ENCODE peak calls at places on chromosomes 11 and 22, in four cellular contexts. M is uterus, E is adrenal gland, S is cardiac muscle cell. Z is an unnamed sample.

GRCh38 chr11:33723238-33723881 is 12.9 kb downstream of the CD59 start:
- DNase-seq in E (peak; percentile 72), S (no peak), M (no peak), Z (no peak)

GRCh38 chr11:47325271-47326041 is 27.0 kb downstream of the MYBPC3 start:
- DNase-seq in E (peak; percentile 66), M (no peak), S (no peak), Z (no peak)

GRCh38 chr11:61728940-61729219 is 23.6 kb upstream of the MYRF start:
- DNase-seq in S (no peak), E (no peak), M (no peak), Z (peak; percentile 58)

GRCh38 chr22:38176170-38176741 is 5.4 kb downstream of the PLA2G6 start:
- DNase-seq in E (peak; percentile 82), M (peak; percentile 77), S (no peak), Z (peak; percentile 46)

GRCh38 chr11:118696673-118697226 is 17.3 kb upstream of the TREH start:
- DNase-seq in E (no peak), M (no peak), S (no peak), Z (no peak)

GRCh38 chr22:21451545-21452520 is 15.4 kb upstream of the TMEM191C start:
- DNase-seq in M (peak; percentile 8), S (no peak), E (no peak), Z (no peak)

GRCh38 chr22:32080904-32081303 is 37.8 kb downstream of the SLC5A1 start:
- DNase-seq in E (peak; percentile 46), S (peak; percentile 63), M (no peak), Z (no peak)

GRCh38 chr22:47277511-47277910 is 515.1 kb downstream of the TBC1D22A start:
- DNase-seq in S (no peak), E (no peak), M (no peak), Z (no peak)

GRCh38 chr11:34610324-34611041 is 10.4 kb upstream of the EHF start:
- DNase-seq in E (no peak), M (no peak), S (no peak), Z (no peak)

GRCh38 chr11:119019996-119020395 is 1.4 kb downstream of the TRAPPC4 start:
- DNase-seq in S (no peak), M (no peak), E (no peak), Z (no peak)

GRCh38 chr11:23509023-23509422 is 648.7 kb upstream of the CCDC179 start:
- DNase-seq in E (no peak), S (no peak), M (no peak), Z (no peak)

GRCh38 chr11:118895093-118896039 is 11.7 kb downstream of the CXCR5 start:
- DNase-seq in S (no peak), M (no peak), E (no peak), Z (no peak)

GRCh38 chr22:33529424-33530113 is 390.7 kb downstream of the LARGE1 start:
- DNase-seq in E (peak; percentile 81), M (peak; percentile 44), S (no peak), Z (no peak)

GRCh38 chr11:95791385-95792033 is 1.2 kb downstream of the CEP57 start:
- DNase-seq in E (no peak), S (no peak), M (no peak), Z (no peak)

GRCh38 chr11:86453290-86454030 is 78.8 kb downstream of the CCDC81 start:
- DNase-seq in M (no peak), E (no peak), S (no peak), Z (no peak)

GRCh38 chr11:27646051-27646818 is 54.0 kb downstream of the BDNF start:
- DNase-seq in E (no peak), S (no peak), M (no peak), Z (no peak)

GRCh38 chr11:126109941-126110731 is 47.5 kb upstream of the CDON start:
- DNase-seq in E (peak; percentile 88), S (no peak), M (no peak), Z (no peak)

GRCh38 chr22:32905400-32905799 is 103.9 kb downstream of the TIMP3 start:
- DNase-seq in S (peak; percentile 62), M (no peak), E (peak; percentile 17), Z (no peak)

GRCh38 chr11:23320131-23320530 is 459.9 kb upstream of the CCDC179 start:
- DNase-seq in S (no peak), M (no peak), E (no peak), Z (no peak)

GRCh38 chr11:113148076-113148475 is 166.3 kb upstream of the TTC12 start:
- DNase-seq in M (no peak), E (no peak), S (no peak), Z (no peak)

GRCh38 chr22:42437488-42438292 is 5.5 kb upstream of the NFAM1 start:
- DNase-seq in E (peak; percentile 73), S (peak; percentile 80), M (peak; percentile 70), Z (peak; percentile 82)

GRCh38 chr11:23205156-23205871 is 345.0 kb upstream of the CCDC179 start:
- DNase-seq in E (no peak), M (no peak), S (no peak), Z (no peak)

GRCh38 chr22:49090853-49091135 is 736.9 kb downstream of the BRD1 start:
- DNase-seq in M (no peak), S (no peak), E (no peak), Z (no peak)

GRCh38 chr22:18970180-18970947 is 34.3 kb upstream of the PRODH start:
- DNase-seq in S (peak; percentile 62), M (no peak), E (peak; percentile 31), Z (no peak)

GRCh38 chr11:84437129-84438123 is 1151.3 kb upstream of the CCDC90B start:
- DNase-seq in S (peak; percentile 53), E (peak; percentile 7), M (no peak), Z (no peak)

GRCh38 chr11:94194712-94195111 is 66.1 kb downstream of the PANX1 start:
- DNase-seq in E (no peak), S (no peak), M (no peak), Z (no peak)

GRCh38 chr11:68215087-68215445 is 2.0 kb upstream of the KMT5B start:
- DNase-seq in S (no peak), M (no peak), E (no peak), Z (no peak)

GRCh38 chr22:31079095-31079642 is 1.9 kb upstream of the SMTN start:
- DNase-seq in S (no peak), E (no peak), M (peak; percentile 32), Z (no peak)

GRCh38 chr11:3359092-3359824 is 19.7 kb downstream of the ZNF195 start:
- DNase-seq in E (no peak), S (no peak), M (no peak), Z (no peak)

GRCh38 chr22:46906326-46907045 is 144.0 kb downstream of the TBC1D22A start:
- DNase-seq in E (no peak), S (no peak), M (no peak), Z (no peak)

GRCh38 chr11:65180877-65181568 is 705 bp upstream of the CAPN1 start:
- DNase-seq in S (peak; percentile 90), M (peak; percentile 48), E (peak; percentile 65), Z (peak; percentile 48)

GRCh38 chr22:24703101-24703500 is 71.4 kb downstream of the PIWIL3 start:
- DNase-seq in E (peak; percentile 50), S (no peak), M (no peak), Z (no peak)

GRCh38 chr11:107591098-107591445 is at the start of gene ELMOD1:
- DNase-seq in M (no peak), S (peak; percentile 80), E (peak; percentile 61), Z (no peak)

GRCh38 chr11:72037554-72038311 is 39.0 kb downstream of the IL18BP start:
- DNase-seq in M (no peak), S (no peak), E (no peak), Z (no peak)

GRCh38 chr11:103863497-103863896 is 172.9 kb upstream of the DDI1 start:
- DNase-seq in M (no peak), E (no peak), S (no peak), Z (no peak)

GRCh38 chr11:64935634-64936081 is at the start of gene GPHA2:
- DNase-seq in M (peak; percentile 62), E (no peak), S (peak; percentile 81), Z (no peak)

GRCh38 chr22:22931557-22932270 is 44.1 kb downstream of the IGLL5 start:
- DNase-seq in E (no peak), M (no peak), S (no peak), Z (no peak)

GRCh38 chr11:76267563-76267962 is 61.3 kb upstream of the WNT11 start:
- DNase-seq in S (no peak), M (no peak), E (no peak), Z (no peak)

GRCh38 chr11:118060879-118061278 is 16.0 kb upstream of the TMPRSS4 start:
- DNase-seq in E (peak; percentile 39), M (no peak), S (no peak), Z (no peak)

DNA sequence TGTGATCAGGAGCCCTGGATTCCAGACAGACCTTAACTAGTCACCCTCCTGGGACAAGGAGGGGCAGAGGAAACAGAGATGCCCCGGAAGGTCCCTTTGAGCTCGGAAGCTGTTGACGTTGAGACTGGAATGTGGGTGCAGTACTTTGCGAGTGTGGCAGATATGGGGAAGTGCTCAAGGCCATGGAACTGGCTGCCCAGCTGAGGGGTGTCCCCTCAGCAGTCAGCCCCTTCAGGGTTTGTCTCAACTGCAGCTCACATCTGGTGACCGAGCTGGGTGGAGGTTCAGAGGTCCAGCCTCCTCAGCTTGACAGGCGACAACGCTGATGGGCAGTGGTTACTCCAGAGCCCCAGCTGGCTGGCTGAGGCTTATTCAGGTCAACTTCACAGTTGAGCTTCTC is 150.3 kb upstream of the SNX19 start:
- DNase-seq in E (no peak), S (no peak), M (no peak), Z (no peak)
- TF ChIP-seq CTCF in E (no peak), S (no peak), M (no peak), Z (no peak)

DNA sequence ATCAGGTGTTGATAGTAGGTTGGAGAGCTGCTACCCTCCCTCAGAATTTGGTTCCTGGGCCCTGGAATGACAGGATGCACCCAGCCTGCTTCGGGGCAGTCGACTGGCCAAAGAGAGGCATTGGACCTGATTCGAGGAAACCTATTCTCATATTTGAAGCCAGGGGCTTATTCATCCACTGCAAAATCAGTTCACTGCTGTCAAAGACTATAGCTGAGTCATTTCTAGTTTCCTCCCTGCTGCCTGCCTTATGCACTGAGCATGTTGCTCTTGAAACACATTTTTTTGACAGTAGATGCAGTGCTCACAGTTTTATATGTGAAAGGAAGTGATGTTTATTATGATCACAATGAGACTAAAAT is 565.4 kb downstream of the ETS1 start:
- DNase-seq in E (no peak), S (no peak), M (no peak), Z (no peak)
- H3K4me1 ChIP-seq in E (no peaks in the 10 kb centered on the region), S (no peaks in the 10 kb centered on the region), M (no peaks in the 10 kb centered on the region), Z (no peaks in the 10 kb centered on the region)

GRCh38 chr11:122642472-122642922 is 13.0 kb upstream of the UBASH3B start:
- DNase-seq in M (no peak), E (no peak), S (peak; percentile 15), Z (no peak)
- H3K27ac ChIP-seq in M (no peak overlapping the region), E (no peak overlapping the region), S (no peak overlapping the region), Z (no peak overlapping the region)

GRCh38 chr11:69643646-69644045 is 2.7 kb downstream of the CCND1 start:
- DNase-seq in E (no peak), S (no peak), M (no peak), Z (no peak)
- TF ChIP-seq CTCF in E (no peak), S (peak; percentile 2), M (no peak), Z (no peak)

GRCh38 chr22:27875951-27876350 is 43.1 kb downstream of the PITPNB start:
- DNase-seq in M (no peak), S (no peak), E (no peak), Z (no peak)

GRCh38 chr22:27874756-27875155 is 44.3 kb downstream of the PITPNB start:
- DNase-seq in E (no peak), M (no peak), S (no peak), Z (no peak)

GRCh38 chr22:27879923-27880322 is 39.1 kb downstream of the PITPNB start:
- DNase-seq in S (peak; percentile 54), E (peak; percentile 37), M (no peak), Z (no peak)

GRCh38 chr22:27876684-27877083 is 42.4 kb downstream of the PITPNB start:
- DNase-seq in E (no peak), S (no peak), M (no peak), Z (no peak)

GRCh38 chr22:27877501-27877900 is 41.6 kb downstream of the PITPNB start:
- DNase-seq in S (no peak), M (no peak), E (no peak), Z (no peak)
- H3K4me1 ChIP-seq in S (peaks cover 82% of the 10 kb centered on the region), M (no peaks in the 10 kb centered on the region), E (peaks cover 67% of the 10 kb centered on the region), Z (no peaks in the 10 kb centered on the region)

Z was measured in lung.